ENCODE peak calls at places on chromosomes 3 and 15, in six cellular contexts. P is foreskin fibroblast, T is AG10803, S is HCT116, W is nephron progenitor cell, N is Calu3. D is an unnamed sample.

GRCh38 chr3:182650568-182651128 is 142.7 kb upstream of the ATP11B start:
- DNase-seq in T (no peak), W (no peak), S (no peak), P (no peak), N (no peak), D (no peak)

GRCh38 chr15:74382004-74382816 is 14.8 kb upstream of the CYP11A1 start:
- DNase-seq in S (peak; percentile 66), P (peak; percentile 72), W (peak; percentile 94), N (peak; percentile 98), T (peak; percentile 70), D (peak; percentile 89)

GRCh38 chr3:21889166-21889565 is 138.2 kb upstream of the ZNF385D start:
- DNase-seq in S (no peak), P (no peak), T (no peak), N (no peak), W (no peak), D (no peak)

GRCh38 chr15:66723826-66724731 is 22.0 kb downstream of the SMAD6 start:
- DNase-seq in T (peak; percentile 57), N (no peak), S (peak; percentile 62), P (peak; percentile 63), W (no peak), D (no peak)

GRCh38 chr3:65005481-65005880 is 317.7 kb upstream of the ADAMTS9 start:
- DNase-seq in N (no peak), W (no peak), P (no peak), T (peak; percentile 26), S (no peak), D (no peak)

GRCh38 chr3:11913316-11913715 is 66.6 kb upstream of the TAMM41 start:
- DNase-seq in P (no peak), W (no peak), N (no peak), T (no peak), S (no peak), D (no peak)

GRCh38 chr3:117052356-117052755 is 342.8 kb downstream of the TUSC7 start:
- DNase-seq in S (no peak), T (peak; percentile 65), P (peak; percentile 64), W (no peak), N (no peak), D (no peak)

GRCh38 chr3:104102386-104102785 is 1264.3 kb upstream of the ALCAM start:
- DNase-seq in N (peak; percentile 19), S (peak; percentile 45), P (no peak), T (peak; percentile 68), W (peak; percentile 48), D (no peak)

GRCh38 chr15:48440084-48440483 is 108.9 kb downstream of the DUT start:
- DNase-seq in S (no peak), P (peak; percentile 93), T (peak; percentile 99), W (peak; percentile 4), N (no peak), D (peak; percentile 48)

GRCh38 chr15:51907136-51907862 is 64.3 kb downstream of the LEO1 start:
- DNase-seq in P (no peak), N (peak; percentile 80), W (no peak), T (no peak), S (peak; percentile 96), D (no peak)

GRCh38 chr3:27310693-27311092 is 58.5 kb downstream of the NEK10 start:
- DNase-seq in N (no peak), T (no peak), W (no peak), P (no peak), S (peak; percentile 13), D (no peak)

DNA sequence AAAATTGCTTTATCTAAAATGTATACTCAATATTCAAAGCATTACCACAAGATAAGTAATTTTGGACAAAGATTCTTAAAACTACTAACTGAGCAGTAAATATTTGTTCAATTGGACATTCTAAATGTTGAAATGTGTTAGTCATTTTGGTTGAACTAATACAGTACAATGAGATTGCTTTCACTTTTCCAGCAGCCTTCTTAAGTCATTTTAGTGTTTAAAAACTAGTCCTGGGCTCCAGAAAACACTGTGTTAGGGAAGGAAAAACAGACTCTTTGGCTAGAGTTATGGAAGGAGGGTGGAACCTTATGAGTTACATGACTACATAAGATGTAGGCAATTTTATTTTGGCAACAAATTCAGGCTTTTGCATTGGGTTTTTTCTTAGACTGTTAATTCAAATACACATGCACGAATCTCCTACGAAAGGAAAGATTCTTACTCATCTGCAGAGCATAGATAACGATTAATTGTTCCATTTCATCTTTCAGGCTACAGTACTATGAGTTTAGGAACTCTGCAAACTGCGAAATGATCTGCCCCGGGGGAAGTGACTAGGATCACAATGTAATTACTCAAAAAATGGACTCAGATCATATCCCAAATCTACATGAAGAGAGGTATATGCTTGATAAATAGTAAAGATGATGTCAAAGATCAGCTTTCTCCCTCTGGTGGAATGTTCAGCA is 492.8 kb upstream of the MDFIC2 start:
- DNase-seq in N (no peak), S (no peak), W (no peak), T (peak; percentile 61), P (peak; percentile 14), D (no peak)
- TF ChIP-seq CTCF in N (no peak), S (no peak), W (no peak), T (peak; percentile 33), P (peak; percentile 7), D (no peak)

GRCh38 chr3:138172625-138173024 is 2.1 kb downstream of the DBR1 start:
- DNase-seq in P (no peak), N (no peak), S (no peak), W (no peak), T (no peak), D (no peak)

GRCh38 chr3:138174421-138175122 is at the start of gene DBR1:
- DNase-seq in W (peak; percentile 74), P (peak; percentile 73), S (peak; percentile 78), T (peak; percentile 78), N (peak; percentile 91), D (peak; percentile 64)

DNA sequence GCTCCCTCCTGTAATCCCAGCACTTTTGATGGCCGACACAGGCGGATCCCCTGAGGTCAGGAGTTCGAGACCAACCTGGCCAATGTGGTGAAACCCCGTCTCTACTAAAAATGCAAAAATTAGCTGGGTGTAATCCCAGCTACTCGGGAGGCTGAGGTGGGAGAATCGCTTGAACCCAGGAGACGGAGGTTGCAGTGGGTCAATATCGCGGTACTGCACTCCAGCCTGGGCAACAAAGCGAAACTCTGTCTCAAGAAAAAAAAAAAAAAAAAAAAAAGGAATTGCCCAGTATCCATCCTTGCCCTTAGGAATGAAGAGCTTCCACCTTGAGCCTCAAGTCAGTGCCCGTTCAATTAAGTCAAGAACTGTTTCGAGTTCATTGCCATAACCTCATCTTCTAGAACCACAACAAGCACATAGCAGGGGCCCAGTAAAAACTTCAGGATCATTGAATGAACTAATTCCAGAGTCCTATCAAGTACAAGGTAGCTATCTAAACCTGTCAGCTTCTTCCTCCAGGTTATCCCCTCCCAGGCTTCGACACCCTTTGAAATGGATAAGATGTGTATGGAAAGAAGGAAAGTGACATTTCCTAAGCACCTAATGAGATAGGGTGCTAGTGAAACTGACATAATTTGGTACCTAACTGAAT is 826 bp downstream of the DBR1 start:
- DNase-seq in T (no peak), P (no peak), S (no peak), W (no peak), N (peak; percentile 19), D (no peak)
- TF ChIP-seq CTCF in T (no peak), P (no peak), S (no peak), W (no peak), N (no peak), D (no peak)

GRCh38 chr15:91982401-91982800 is 128.9 kb downstream of the SLCO3A1 start:
- DNase-seq in P (no peak), N (no peak), W (no peak), S (no peak), T (peak; percentile 11), D (no peak)
- TF ChIP-seq CTCF in P (no peak), N (no peak), W (no peak), S (peak; percentile 10), T (no peak), D (no peak)

DNA sequence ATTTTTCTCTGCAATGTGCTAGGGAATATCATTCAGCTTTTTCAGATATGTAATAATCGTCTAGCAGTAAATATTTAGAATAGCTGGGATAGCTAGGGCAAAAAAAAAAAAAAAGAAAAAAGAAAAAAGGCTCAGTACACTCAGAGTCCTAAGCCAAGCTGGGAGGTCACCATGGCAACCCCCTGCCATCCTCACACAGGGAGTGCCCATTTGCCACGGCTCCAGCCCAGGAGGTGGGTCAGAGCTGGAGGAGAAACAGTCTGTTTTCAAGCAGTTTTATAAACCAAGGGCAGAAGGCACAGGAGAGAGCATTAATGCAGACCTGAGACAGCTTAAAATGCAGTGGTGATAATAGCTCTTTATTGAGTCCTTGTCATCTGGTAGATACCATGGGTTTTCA is 25.3 kb downstream of the PAQR5 start:
- DNase-seq in W (no peak), P (no peak), T (peak; percentile 45), S (no peak), N (no peak), D (no peak)
- TF ChIP-seq CTCF in W (no peak), P (no peak), T (no peak), S (no peak), N (no peak), D (no peak)

GRCh38 chr15:91975241-91975978 is 121.9 kb downstream of the SLCO3A1 start:
- DNase-seq in W (no peak), N (peak; percentile 23), T (no peak), P (no peak), S (no peak), D (no peak)

GRCh38 chr15:91974321-91974720 is 120.8 kb downstream of the SLCO3A1 start:
- DNase-seq in P (no peak), T (no peak), S (no peak), N (peak; percentile 50), W (no peak), D (no peak)

GRCh38 chr15:91968610-91969009 is 115.1 kb downstream of the SLCO3A1 start:
- DNase-seq in N (no peak), W (no peak), T (no peak), P (no peak), S (no peak), D (no peak)

GRCh38 chr15:91970142-91970541 is 116.6 kb downstream of the SLCO3A1 start:
- DNase-seq in S (no peak), W (no peak), T (peak; percentile 81), P (no peak), N (no peak), D (peak; percentile 88)

GRCh38 chr15:91973481-91973880 is 120.0 kb downstream of the SLCO3A1 start:
- DNase-seq in W (no peak), P (no peak), N (no peak), S (no peak), T (no peak), D (no peak)
- TF ChIP-seq CTCF in W (no peak), P (no peak), N (no peak), S (no peak), T (no peak), D (no peak)

D was measured in psoas muscle.